ENCODE peak calls at places on chromosomes 1 and 21, in four cellular contexts. I is type B pancreatic cell, J is A549, T is psoas muscle. K is an unnamed sample.
A peak's percentile ranks its signal among the peaks of the same experiment; 100 is the strongest.

GRCh38 chr1:210536263-210536961 is 207.7 kb downstream of the HHAT start:
- DNase-seq in J (no peak), T (no peak), I (no peak), K (no peak)

GRCh38 chr1:94920061-94920460 is 6.8 kb downstream of the CNN3 start:
- DNase-seq in J (no peak), T (no peak), I (no peak), K (no peak)

GRCh38 chr1:199123615-199124014 is 484.8 kb downstream of the PTPRC start:
- DNase-seq in I (no peak), J (no peak), T (no peak), K (no peak)

GRCh38 chr1:227778401-227778947 is 37.0 kb upstream of the PRSS38 start:
- DNase-seq in I (no peak), T (peak; percentile 42), J (no peak), K (no peak)

GRCh38 chr1:64472805-64473204 is 2.9 kb downstream of the CACHD1 start:
- DNase-seq in T (no peak), I (no peak), J (no peak), K (no peak)

GRCh38 chr1:175080030-175080429 is 12.4 kb downstream of the TNN start:
- DNase-seq in J (no peak), T (no peak), I (no peak), K (no peak)

GRCh38 chr1:108573183-108573582 is 13.3 kb downstream of the EEIG2 start:
- DNase-seq in I (no peak), J (no peak), T (no peak), K (no peak)

GRCh38 chr1:147072371-147073061 is 99.8 kb downstream of the PRKAB2 start:
- DNase-seq in I (no peak), T (no peak), J (no peak), K (no peak)

GRCh38 chr1:235319255-235319654 is 8.7 kb downstream of the ARID4B start:
- DNase-seq in T (no peak), J (no peak), I (no peak), K (no peak)

GRCh38 chr1:8448906-8449661 is 131.2 kb downstream of the SLC45A1 start:
- DNase-seq in J (no peak), T (no peak), I (no peak), K (no peak)

GRCh38 chr1:174039069-174039468 is 16.9 kb upstream of the RC3H1 start:
- DNase-seq in J (no peak), I (no peak), T (no peak), K (no peak)

GRCh38 chr1:208243522-208243850 is 698 bp downstream of the PLXNA2 start:
- DNase-seq in J (no peak), T (no peak), I (no peak), K (peak; percentile 20)

GRCh38 chr1:22755641-22756040 is 45.0 kb downstream of the EPHB2 start:
- DNase-seq in I (no peak), T (no peak), J (no peak), K (no peak)

GRCh38 chr21:22597660-22598255 is 1599.5 kb downstream of the NCAM2 start:
- DNase-seq in T (no peak), I (no peak), J (no peak), K (no peak)

GRCh38 chr1:154467768-154468102 is 34.3 kb upstream of the TDRD10 start:
- DNase-seq in I (no peak), T (no peak), J (no peak), K (no peak)

GRCh38 chr21:46066843-46067331 is 31.0 kb upstream of the COL6A2 start:
- DNase-seq in J (no peak), I (peak; percentile 68), T (peak; percentile 70), K (no peak)

K was measured in natural killer cell.